ENCODE peak calls at places on chromosomes 4 and X, in ten cellular contexts. One of them, this sample, is unnamed.

GRCh38 chrX:110987292-110987691 is 108.7 kb upstream of the PAK3 start:
- DNase-seq in glutamatergic neuron: peak
- DNase-seq in effector CD4-positive, alpha-beta T cell: no peak
- DNase-seq in AG09319: no peak
- DNase-seq in left cardiac atrium: no peak
- DNase-seq in caudate nucleus: no peak
- DNase-seq in effector memory CD8-positive, alpha-beta T cell: no peak
- DNase-seq in activated CD8-positive, alpha-beta T cell treated with anti-CD3 and anti-CD28 coated beads for 36 hours: no peak
- DNase-seq in NCI-H524 treated with DMSO at 0.1 percent for 48 hours: no peak
- DNase-seq in astrocyte of the spinal cord: no peak
- DNase-seq in this sample: no peak

GRCh38 chr4:121100093-121100775 is 27.9 kb upstream of the NDNF start:
- DNase-seq in effector memory CD8-positive, alpha-beta T cell: no peak
- DNase-seq in left cardiac atrium: no peak
- DNase-seq in astrocyte of the spinal cord: no peak
- DNase-seq in glutamatergic neuron: no peak
- DNase-seq in NCI-H524 treated with DMSO at 0.1 percent for 48 hours: no peak
- DNase-seq in activated CD8-positive, alpha-beta T cell treated with anti-CD3 and anti-CD28 coated beads for 36 hours: no peak
- DNase-seq in AG09319: no peak
- DNase-seq in caudate nucleus: no peak
- DNase-seq in effector CD4-positive, alpha-beta T cell: no peak
- DNase-seq in this sample: no peak

GRCh38 chr4:66572949-66573348 is 902.7 kb upstream of the EPHA5 start:
- DNase-seq in activated CD8-positive, alpha-beta T cell treated with anti-CD3 and anti-CD28 coated beads for 36 hours: no peak
- DNase-seq in effector memory CD8-positive, alpha-beta T cell: no peak
- DNase-seq in glutamatergic neuron: no peak
- DNase-seq in effector CD4-positive, alpha-beta T cell: no peak
- DNase-seq in astrocyte of the spinal cord: peak
- DNase-seq in left cardiac atrium: no peak
- DNase-seq in AG09319: no peak
- DNase-seq in NCI-H524 treated with DMSO at 0.1 percent for 48 hours: no peak
- DNase-seq in caudate nucleus: no peak
- DNase-seq in this sample: no peak

GRCh38 chrX:114797494-114797893 is 213.6 kb downstream of the HTR2C start:
- DNase-seq in activated CD8-positive, alpha-beta T cell treated with anti-CD3 and anti-CD28 coated beads for 36 hours: no peak
- DNase-seq in NCI-H524 treated with DMSO at 0.1 percent for 48 hours: no peak
- DNase-seq in glutamatergic neuron: no peak
- DNase-seq in astrocyte of the spinal cord: no peak
- DNase-seq in AG09319: no peak
- DNase-seq in caudate nucleus: no peak
- DNase-seq in effector memory CD8-positive, alpha-beta T cell: no peak
- DNase-seq in left cardiac atrium: no peak
- DNase-seq in effector CD4-positive, alpha-beta T cell: no peak
- DNase-seq in this sample: no peak

GRCh38 chr4:148922497-148922896 is 480.3 kb upstream of the NR3C2 start:
- DNase-seq in activated CD8-positive, alpha-beta T cell treated with anti-CD3 and anti-CD28 coated beads for 36 hours: no peak
- DNase-seq in astrocyte of the spinal cord: no peak
- DNase-seq in glutamatergic neuron: no peak
- DNase-seq in caudate nucleus: no peak
- DNase-seq in effector CD4-positive, alpha-beta T cell: no peak
- DNase-seq in AG09319: no peak
- DNase-seq in NCI-H524 treated with DMSO at 0.1 percent for 48 hours: no peak
- DNase-seq in effector memory CD8-positive, alpha-beta T cell: no peak
- DNase-seq in left cardiac atrium: no peak
- DNase-seq in this sample: no peak

GRCh38 chr4:6332042-6332668 is 62.5 kb downstream of the WFS1 start:
- DNase-seq in activated CD8-positive, alpha-beta T cell treated with anti-CD3 and anti-CD28 coated beads for 36 hours: peak
- DNase-seq in NCI-H524 treated with DMSO at 0.1 percent for 48 hours: no peak
- DNase-seq in caudate nucleus: no peak
- DNase-seq in AG09319: no peak
- DNase-seq in effector CD4-positive, alpha-beta T cell: no peak
- DNase-seq in astrocyte of the spinal cord: no peak
- DNase-seq in left cardiac atrium: no peak
- DNase-seq in glutamatergic neuron: peak
- DNase-seq in effector memory CD8-positive, alpha-beta T cell: peak
- DNase-seq in this sample: peak

GRCh38 chrX:68599256-68600152 is 48.0 kb upstream of the STARD8 start:
- DNase-seq in astrocyte of the spinal cord: peak
- DNase-seq in left cardiac atrium: no peak
- DNase-seq in glutamatergic neuron: no peak
- DNase-seq in effector memory CD8-positive, alpha-beta T cell: no peak
- DNase-seq in AG09319: no peak
- DNase-seq in NCI-H524 treated with DMSO at 0.1 percent for 48 hours: no peak
- DNase-seq in activated CD8-positive, alpha-beta T cell treated with anti-CD3 and anti-CD28 coated beads for 36 hours: peak
- DNase-seq in caudate nucleus: no peak
- DNase-seq in effector CD4-positive, alpha-beta T cell: no peak
- DNase-seq in this sample: no peak

GRCh38 chr4:2593003-2593402 is 56.6 kb downstream of the FAM193A start:
- DNase-seq in left cardiac atrium: no peak
- DNase-seq in effector memory CD8-positive, alpha-beta T cell: no peak
- DNase-seq in effector CD4-positive, alpha-beta T cell: no peak
- DNase-seq in activated CD8-positive, alpha-beta T cell treated with anti-CD3 and anti-CD28 coated beads for 36 hours: no peak
- DNase-seq in AG09319: no peak
- DNase-seq in caudate nucleus: no peak
- DNase-seq in glutamatergic neuron: no peak
- DNase-seq in NCI-H524 treated with DMSO at 0.1 percent for 48 hours: no peak
- DNase-seq in astrocyte of the spinal cord: no peak
- DNase-seq in this sample: no peak

GRCh38 chr4:10623241-10623640 is 61.3 kb downstream of the CLNK start:
- DNase-seq in activated CD8-positive, alpha-beta T cell treated with anti-CD3 and anti-CD28 coated beads for 36 hours: no peak
- DNase-seq in effector CD4-positive, alpha-beta T cell: no peak
- DNase-seq in effector memory CD8-positive, alpha-beta T cell: no peak
- DNase-seq in NCI-H524 treated with DMSO at 0.1 percent for 48 hours: no peak
- DNase-seq in astrocyte of the spinal cord: peak
- DNase-seq in glutamatergic neuron: no peak
- DNase-seq in caudate nucleus: no peak
- DNase-seq in left cardiac atrium: no peak
- DNase-seq in AG09319: no peak
- DNase-seq in this sample: no peak

GRCh38 chr4:92362002-92362401 is 58.2 kb downstream of the GRID2 start:
- DNase-seq in effector CD4-positive, alpha-beta T cell: no peak
- DNase-seq in caudate nucleus: no peak
- DNase-seq in left cardiac atrium: no peak
- DNase-seq in astrocyte of the spinal cord: no peak
- DNase-seq in AG09319: no peak
- DNase-seq in NCI-H524 treated with DMSO at 0.1 percent for 48 hours: no peak
- DNase-seq in effector memory CD8-positive, alpha-beta T cell: no peak
- DNase-seq in glutamatergic neuron: no peak
- DNase-seq in activated CD8-positive, alpha-beta T cell treated with anti-CD3 and anti-CD28 coated beads for 36 hours: no peak
- DNase-seq in this sample: no peak

GRCh38 chr4:113446019-113446418 is 315.5 kb downstream of the CAMK2D start:
- DNase-seq in left cardiac atrium: no peak
- DNase-seq in glutamatergic neuron: no peak
- DNase-seq in activated CD8-positive, alpha-beta T cell treated with anti-CD3 and anti-CD28 coated beads for 36 hours: no peak
- DNase-seq in AG09319: peak
- DNase-seq in effector CD4-positive, alpha-beta T cell: no peak
- DNase-seq in NCI-H524 treated with DMSO at 0.1 percent for 48 hours: no peak
- DNase-seq in effector memory CD8-positive, alpha-beta T cell: no peak
- DNase-seq in caudate nucleus: no peak
- DNase-seq in astrocyte of the spinal cord: peak
- DNase-seq in this sample: no peak

GRCh38 chrX:155235891-155236290 is 19.6 kb downstream of the VBP1 start:
- DNase-seq in AG09319: no peak
- DNase-seq in caudate nucleus: no peak
- DNase-seq in NCI-H524 treated with DMSO at 0.1 percent for 48 hours: no peak
- DNase-seq in astrocyte of the spinal cord: peak
- DNase-seq in glutamatergic neuron: no peak
- DNase-seq in effector memory CD8-positive, alpha-beta T cell: no peak
- DNase-seq in left cardiac atrium: no peak
- DNase-seq in effector CD4-positive, alpha-beta T cell: no peak
- DNase-seq in activated CD8-positive, alpha-beta T cell treated with anti-CD3 and anti-CD28 coated beads for 36 hours: no peak
- DNase-seq in this sample: no peak